ENCODE peak calls at places on chromosomes 16 and 17, in nine cellular contexts. I is activated CD4-positive, alpha-beta T cell treated with anti-CD3 and anti-CD28 coated beads for 48 hours; O is foreskin keratinocyte; V is CD4-positive, alpha-beta T cell; F is HTR-8/SVneo; M is lower leg skin; C is MM.1S; G is naive thymus-derived CD4-positive, alpha-beta T cell; P is astrocyte of the spinal cord. D is an unnamed sample.

GRCh38 chr17:40953876-40954275 is 12.9 kb downstream of the KRT39 start:
- DNase-seq in F (peak; percentile 43), G (no peak), V (no peak), P (peak; percentile 76), C (no peak), I (peak; percentile 57), O (peak; percentile 96), M (no peak), D (no peak)

GRCh38 chr16:80958284-80958683 is 48.4 kb downstream of the CMC2 start:
- DNase-seq in I (no peak), C (no peak), F (no peak), G (no peak), O (no peak), M (no peak), V (no peak), P (no peak), D (no peak)

GRCh38 chr16:50266337-50267091 is at the start of gene ADCY7:
- DNase-seq in V (peak; percentile 80), C (peak; percentile 81), O (no peak), M (peak; percentile 93), I (peak; percentile 90), G (peak; percentile 57), F (peak; percentile 79), P (peak; percentile 86), D (peak; percentile 72)

GRCh38 chr16:83059237-83059636 is 432.5 kb downstream of the CDH13 start:
- DNase-seq in C (no peak), O (no peak), P (no peak), F (no peak), I (no peak), M (no peak), G (no peak), V (no peak), D (no peak)

GRCh38 chr16:57632568-57632967 is 4.1 kb downstream of the ADGRG1 start:
- DNase-seq in F (no peak), C (no peak), V (no peak), G (no peak), O (no peak), M (no peak), P (no peak), I (no peak), D (no peak)

GRCh38 chr17:59617141-59617757 is 2.4 kb upstream of the CLTC start:
- DNase-seq in O (no peak), F (no peak), M (no peak), G (no peak), C (peak; percentile 23), I (no peak), V (no peak), P (no peak), D (peak; percentile 48)

GRCh38 chr17:39094607-39095308 is 56.7 kb downstream of the PLXDC1 start:
- DNase-seq in I (peak; percentile 26), C (no peak), M (no peak), O (no peak), F (no peak), P (no peak), V (no peak), G (no peak), D (no peak)

GRCh38 chr17:60383379-60383778 is 8.6 kb downstream of the USP32 start:
- DNase-seq in I (no peak), O (no peak), M (no peak), V (no peak), P (no peak), C (no peak), F (no peak), G (no peak), D (no peak)

GRCh38 chr17:29836643-29837042 is 93.4 kb downstream of the SSH2 start:
- DNase-seq in C (no peak), M (no peak), P (no peak), V (no peak), G (no peak), O (no peak), F (no peak), I (no peak), D (no peak)

GRCh38 chr17:66508896-66509843 is 206.8 kb downstream of the PRKCA start:
- DNase-seq in M (no peak), P (peak; percentile 82), C (no peak), G (no peak), V (peak; percentile 25), F (peak; percentile 37), I (peak; percentile 76), O (peak; percentile 96), D (peak; percentile 82)

GRCh38 chr17:56499799-56500388 is 93.6 kb upstream of the NOG start:
- DNase-seq in M (no peak), C (peak; percentile 53), I (peak; percentile 40), O (peak; percentile 5), G (no peak), P (peak; percentile 35), F (no peak), V (no peak), D (peak; percentile 29)

GRCh38 chr17:11997147-11997971 is at the start of gene ZNF18:
- DNase-seq in I (peak; percentile 97), V (peak; percentile 94), G (peak; percentile 95), M (peak; percentile 99), C (peak; percentile 97), P (peak; percentile 93), F (peak; percentile 93), O (peak; percentile 66), D (peak; percentile 92)

GRCh38 chr17:2889256-2889655 is 93.0 kb downstream of the RAP1GAP2 start:
- DNase-seq in M (no peak), O (no peak), I (no peak), F (no peak), C (no peak), G (no peak), P (no peak), V (no peak), D (no peak)

GRCh38 chr16:30893082-30893743 is 664 bp downstream of the BCL7C start:
- DNase-seq in I (peak; percentile 25), C (peak; percentile 25), F (no peak), O (no peak), V (no peak), P (no peak), M (no peak), G (no peak), D (no peak)

GRCh38 chr17:65754641-65755040 is 193.2 kb upstream of the AXIN2 start:
- DNase-seq in I (no peak), V (no peak), G (no peak), C (no peak), F (no peak), P (no peak), O (no peak), M (no peak), D (no peak)

GRCh38 chr16:86668136-86668535 is 89.8 kb downstream of the FOXL1 start:
- DNase-seq in P (peak; percentile 81), G (no peak), M (peak; percentile 25), C (no peak), V (no peak), I (no peak), F (no peak), O (no peak), D (no peak)

GRCh38 chr17:17445925-17446665 is 30.7 kb upstream of the MED9 start:
- DNase-seq in O (peak; percentile 81), G (no peak), P (peak; percentile 93), V (no peak), I (no peak), M (no peak), C (no peak), F (peak; percentile 96), D (no peak)

GRCh38 chr17:21510686-21511367 is 134.7 kb downstream of the KCNJ12 start:
- DNase-seq in V (no peak), I (no peak), M (peak; percentile 62), G (no peak), C (no peak), P (peak; percentile 10), O (no peak), F (no peak), D (no peak)

GRCh38 chr17:49162866-49163265 is 30.3 kb downstream of the B4GALNT2 start:
- DNase-seq in C (no peak), G (no peak), O (no peak), V (no peak), F (no peak), I (no peak), M (no peak), P (no peak), D (no peak)

GRCh38 chr16:88749358-88749757 is 35.7 kb downstream of the PIEZO1 start:
- DNase-seq in G (no peak), P (no peak), I (no peak), M (no peak), F (no peak), V (no peak), O (no peak), C (no peak), D (no peak)

GRCh38 chr17:63487014-63487339 is 10.1 kb downstream of the ACE start:
- DNase-seq in P (no peak), M (no peak), V (no peak), F (no peak), G (no peak), I (no peak), O (no peak), C (no peak), D (no peak)

GRCh38 chr16:76653390-76654026 is 376.3 kb downstream of the CNTNAP4 start:
- DNase-seq in V (no peak), P (peak; percentile 46), O (no peak), C (peak; percentile 48), M (no peak), G (no peak), F (no peak), I (no peak), D (no peak)

GRCh38 chr17:66351053-66351452 is 48.6 kb downstream of the PRKCA start:
- DNase-seq in C (no peak), I (no peak), V (no peak), O (no peak), M (no peak), G (no peak), F (no peak), P (no peak), D (no peak)

GRCh38 chr16:68235882-68236803 is at the start of gene ESRP2:
- DNase-seq in I (peak; percentile 55), O (peak; percentile 61), P (no peak), C (no peak), V (no peak), G (no peak), M (peak; percentile 93), F (no peak), D (peak; percentile 46)

GRCh38 chr17:58533616-58534188 is 19.3 kb upstream of the MTMR4 start:
- DNase-seq in I (no peak), V (no peak), F (no peak), C (no peak), P (no peak), G (no peak), M (no peak), O (no peak), D (no peak)

GRCh38 chr17:31581491-31581890 is 190.0 kb downstream of the RAB11FIP4 start:
- DNase-seq in G (no peak), V (no peak), I (no peak), F (no peak), P (peak; percentile 68), C (no peak), O (no peak), M (no peak), D (no peak)

GRCh38 chr16:83995756-83996155 is 27.7 kb downstream of the NECAB2 start:
- DNase-seq in F (no peak), I (no peak), V (no peak), C (no peak), G (no peak), P (peak; percentile 74), O (no peak), M (no peak), D (no peak)

GRCh38 chr17:76155988-76156661 is 15.1 kb upstream of the FOXJ1 start:
- DNase-seq in M (peak; percentile 57), I (no peak), O (no peak), C (no peak), G (no peak), F (no peak), P (no peak), V (no peak), D (no peak)

GRCh38 chr16:22098538-22099255 is 6.4 kb downstream of the VWA3A start:
- DNase-seq in V (no peak), I (no peak), M (no peak), O (no peak), G (no peak), C (peak; percentile 66), P (peak; percentile 46), F (peak; percentile 62), D (no peak)

GRCh38 chr16:89701425-89702406 is at the start of gene SPATA2L:
- DNase-seq in V (peak; percentile 98), G (peak; percentile 96), M (peak; percentile 97), F (peak; percentile 92), C (peak; percentile 91), P (peak; percentile 82), I (peak; percentile 98), O (peak; percentile 87), D (peak; percentile 100)

GRCh38 chr16:65342231-65342866 is 220.5 kb upstream of the CDH11 start:
- DNase-seq in P (no peak), G (no peak), V (no peak), F (no peak), I (no peak), C (no peak), M (no peak), O (no peak), D (no peak)

D was measured in CD4-positive, CD25-positive, alpha-beta regulatory T cell.